ENCODE peak calls at places on chromosome 1, in eight cellular contexts. N is heart left ventricle; R is caudate nucleus; P is lower lobe of right lung; X is AG04450; Y is CD4-positive, alpha-beta T cell; Q is mesendoderm; K is CD8-positive, alpha-beta T cell. J is an unnamed sample.
A peak's percentile ranks its signal among the peaks of the same experiment; 100 is the strongest.

GRCh38 chr1:235295902-235296350 is 32.1 kb downstream of the ARID4B start:
- DNase-seq in X (peak; percentile 20), R (no peak), P (no peak), N (no peak), Q (no peak), Y (no peak), K (no peak), J (peak; percentile 24)

GRCh38 chr1:64082459-64082858 is 121.0 kb upstream of the UBE2U start:
- DNase-seq in P (no peak), X (no peak), R (no peak), N (no peak), Q (peak; percentile 75), K (no peak), Y (no peak), J (peak; percentile 8)

GRCh38 chr1:118961156-118961555 is 27.0 kb downstream of the TBX15 start:
- DNase-seq in R (no peak), P (no peak), Y (no peak), Q (no peak), X (no peak), K (no peak), N (no peak), J (no peak)

GRCh38 chr1:24299901-24300300 is 19.3 kb upstream of the GRHL3 start:
- DNase-seq in R (no peak), X (no peak), N (no peak), P (no peak), K (no peak), Q (no peak), Y (no peak), J (no peak)

GRCh38 chr1:167249702-167250101 is 29.0 kb downstream of the POU2F1 start:
- DNase-seq in Y (no peak), P (no peak), R (no peak), X (no peak), K (no peak), N (no peak), Q (peak; percentile 36), J (no peak)

GRCh38 chr1:42730988-42731387 is 9.0 kb downstream of the CLDN19 start:
- DNase-seq in R (no peak), P (no peak), Q (peak; percentile 64), Y (peak; percentile 15), X (no peak), N (no peak), K (no peak), J (no peak)

GRCh38 chr1:143694085-143694484 is 277.7 kb downstream of the FAM72C start:
- DNase-seq in Q (no peak), R (no peak), P (no peak), Y (no peak), N (no peak), K (no peak), X (no peak), J (no peak)

GRCh38 chr1:233279971-233280370 is 15.6 kb downstream of the PCNX2 start:
- DNase-seq in N (no peak), Q (no peak), Y (no peak), P (no peak), X (no peak), R (no peak), K (no peak), J (no peak)

GRCh38 chr1:20169932-20170331 is 16.0 kb upstream of the UBXN10 start:
- DNase-seq in R (no peak), X (no peak), Y (no peak), K (no peak), Q (no peak), N (no peak), P (no peak), J (no peak)

GRCh38 chr1:161038523-161039153 is at the start of gene TSTD1:
- DNase-seq in Y (peak; percentile 81), K (peak; percentile 89), R (peak; percentile 63), X (no peak), N (peak; percentile 63), P (peak; percentile 90), Q (peak; percentile 86), J (peak; percentile 65)

GRCh38 chr1:226061793-226062557 is 541 bp upstream of the H3-3A start:
- DNase-seq in P (peak; percentile 88), N (peak; percentile 89), K (peak; percentile 33), X (no peak), Q (peak; percentile 89), R (peak; percentile 92), Y (peak; percentile 44), J (peak; percentile 85)

GRCh38 chr1:171185064-171185463 is at the start of gene FMO2:
- DNase-seq in R (no peak), Q (peak; percentile 1), K (no peak), P (no peak), N (no peak), X (no peak), Y (no peak), J (no peak)
- H3K27ac ChIP-seq in R (no peak within 1 kb of the TSS), Q (no peak within 1 kb of the TSS), K (no peak within 1 kb of the TSS), P (peak within 1 kb of the TSS; percentile 81), N (peak within 1 kb of the TSS; percentile 57), X (no peak within 1 kb of the TSS), Y (no peak within 1 kb of the TSS), J (no peak within 1 kb of the TSS)

GRCh38 chr1:77468556-77468955 is 186.7 kb downstream of the AK5 start:
- DNase-seq in Q (no peak), X (no peak), N (no peak), Y (no peak), R (no peak), P (no peak), K (no peak), J (no peak)
- H3K27ac ChIP-seq in Q (no peak overlapping the region), X (no peak overlapping the region), N (no peak overlapping the region), Y (no peak overlapping the region), R (peak overlapping the region; percentile 87), P (no peak overlapping the region), K (no peak overlapping the region), J (no peak overlapping the region)

DNA sequence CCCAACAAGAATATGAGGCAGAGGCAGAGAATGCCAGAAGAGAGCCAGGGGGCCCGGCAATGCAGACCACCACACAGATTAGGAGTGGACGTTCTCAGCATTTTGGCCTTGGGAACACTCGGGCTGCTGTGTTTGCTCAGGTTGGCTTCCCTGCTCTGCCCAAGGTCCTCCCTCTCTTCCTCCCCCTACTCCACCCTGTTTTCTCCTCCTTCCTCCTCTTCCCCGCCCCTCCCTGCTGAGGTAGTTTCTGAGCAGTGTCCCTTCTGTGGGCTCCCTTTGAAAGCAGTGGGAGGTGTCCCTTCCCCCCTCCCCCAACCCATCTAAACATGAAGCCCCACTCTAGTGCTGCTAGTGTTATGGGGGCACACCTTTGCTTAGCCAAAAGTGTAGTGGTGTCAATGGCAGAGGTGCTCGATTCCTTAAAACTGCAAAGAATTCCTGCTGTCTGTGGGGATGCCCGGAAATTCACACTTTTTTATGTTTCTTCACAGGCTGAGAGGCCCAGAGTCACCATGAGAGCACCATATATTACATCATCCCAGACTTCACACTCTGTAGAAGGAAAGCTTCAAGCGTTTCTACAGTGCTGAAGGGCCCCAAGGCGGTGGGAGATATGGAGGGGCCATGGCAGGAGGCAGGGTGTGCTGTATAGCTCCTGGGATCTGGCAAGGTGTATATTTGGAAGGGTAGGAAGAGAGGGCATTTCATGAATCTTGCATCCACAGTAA is at the start of gene HHIPL2:
- DNase-seq in K (no peak), R (no peak), X (no peak), Q (peak; percentile 65), N (no peak), Y (no peak), P (no peak), J (no peak)
- H3K27ac ChIP-seq in K (no peak within 1 kb of the TSS), R (no peak within 1 kb of the TSS), X (peak within 1 kb of the TSS; percentile 62), Q (no peak within 1 kb of the TSS), N (no peak within 1 kb of the TSS), Y (no peak within 1 kb of the TSS), P (no peak within 1 kb of the TSS), J (no peak within 1 kb of the TSS)

GRCh38 chr1:54861070-54861761 is 25.8 kb downstream of the DHCR24 start:
- DNase-seq in P (no peak), K (no peak), Y (no peak), Q (peak; percentile 78), X (no peak), N (no peak), R (no peak), J (peak; percentile 88)
- H3K27ac ChIP-seq in P (no peak overlapping the region), K (no peak overlapping the region), Y (no peak overlapping the region), Q (peak overlapping the region; percentile 16), X (no peak overlapping the region), N (no peak overlapping the region), R (no peak overlapping the region), J (peak overlapping the region; percentile 73)

DNA sequence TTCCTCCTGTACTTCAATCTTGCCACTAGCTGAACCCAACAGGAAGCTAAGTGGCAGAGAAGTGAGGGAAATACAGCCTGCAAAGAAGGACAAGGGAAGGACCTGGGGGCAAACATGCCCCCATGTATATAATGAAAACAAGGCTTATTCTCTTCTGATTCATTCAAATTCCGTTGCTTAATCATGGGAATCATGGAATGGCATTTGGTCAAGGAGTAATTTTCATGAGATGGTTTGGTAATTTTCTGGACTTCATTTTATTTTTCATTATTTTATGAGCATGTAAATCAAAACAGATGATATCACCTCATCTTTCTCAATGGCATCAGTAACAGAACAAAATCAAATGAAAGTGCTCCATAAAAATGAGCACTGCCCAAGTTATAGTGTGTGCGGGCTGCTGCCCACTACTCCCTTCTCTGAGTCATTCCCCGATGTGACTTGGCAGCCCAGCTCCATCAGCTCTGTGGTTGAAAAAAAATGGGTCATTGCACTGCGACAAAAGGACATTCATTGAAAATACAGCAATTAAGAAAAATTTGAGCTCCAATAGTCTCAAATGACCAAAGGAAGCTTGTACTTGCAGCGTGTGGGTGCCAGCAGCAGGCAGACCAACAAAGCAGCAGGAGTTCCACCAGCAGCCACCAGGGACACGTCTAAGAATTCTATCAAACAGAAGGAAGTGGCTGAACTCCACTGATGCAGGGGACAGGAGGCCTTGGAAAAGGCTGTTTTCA is 84.3 kb upstream of the VAV3 start:
- DNase-seq in P (peak; percentile 68), K (no peak), Q (peak; percentile 72), N (peak; percentile 51), R (peak; percentile 32), X (no peak), Y (peak; percentile 6), J (no peak)
- H3K27ac ChIP-seq in P (peak overlapping the region; percentile 46), K (no peak overlapping the region), Q (no peak overlapping the region), N (peak overlapping the region; percentile 13), R (no peak overlapping the region), X (no peak overlapping the region), Y (no peak overlapping the region), J (no peak overlapping the region)

DNA sequence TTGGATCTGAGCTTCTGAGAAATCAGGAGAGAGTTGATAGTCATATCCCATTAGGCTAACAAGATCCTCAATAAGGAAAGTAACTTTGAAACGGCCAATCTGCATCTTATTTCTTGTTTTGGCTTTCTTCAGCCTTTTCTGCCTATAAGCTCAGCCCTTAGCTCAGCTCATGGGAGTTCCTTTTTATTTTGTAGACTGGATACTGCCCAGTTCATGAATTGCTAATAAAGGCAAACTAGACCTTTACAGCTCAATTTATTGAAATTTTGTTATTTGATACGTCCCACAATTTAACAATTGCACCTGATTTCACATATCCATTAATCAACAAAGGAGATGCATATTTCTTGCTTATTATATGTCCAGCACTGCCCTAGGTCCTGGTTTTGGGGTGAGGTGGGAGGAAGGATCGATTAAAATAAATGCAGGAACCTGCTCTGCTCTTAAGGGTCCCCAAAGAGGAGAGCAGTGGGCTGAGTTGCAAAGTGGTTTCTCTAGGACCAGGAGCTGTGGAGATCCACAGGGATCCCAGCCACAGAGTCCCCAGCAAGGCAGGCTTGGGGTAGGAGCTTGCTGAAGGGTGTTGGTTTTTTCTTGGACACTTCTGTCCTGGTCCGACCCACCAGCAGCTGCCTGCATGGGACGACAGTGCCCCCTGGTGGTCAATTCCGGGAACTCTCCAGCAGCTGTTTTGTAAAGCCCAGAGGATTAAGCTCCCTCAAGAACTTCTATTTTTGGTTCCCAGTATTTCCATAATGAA is 22.9 kb downstream of the NENF start:
- DNase-seq in X (peak; percentile 72), Y (peak; percentile 77), K (peak; percentile 74), R (peak; percentile 89), P (peak; percentile 86), Q (peak; percentile 82), N (peak; percentile 89), J (peak; percentile 89)
- H3K27ac ChIP-seq in X (no peak overlapping the region), Y (no peak overlapping the region), K (no peak overlapping the region), R (peak overlapping the region; percentile 86), P (no peak overlapping the region), Q (no peak overlapping the region), N (peak overlapping the region; percentile 73), J (no peak overlapping the region)